ENCODE peak calls at places on chromosomes 3 and 15, in ten cellular contexts. C is MM.1S, R is OCI-LY7, L is hepatocyte, F is HCT116, K is IMR-90, W is fibroblast of lung, Z is PC-3, X is neural progenitor cell, D is mammary epithelial cell. U is an unnamed sample.

GRCh38 chr15:97909291-97909891 is 51.1 kb upstream of the ARRDC4 start:
- DNase-seq in C (peak), R (peak), L (peak), F (peak), K (peak), W (peak), Z (peak), X (peak), D (peak), U (peak)

GRCh38 chr15:70497661-70498060 is 265.7 kb downstream of the UACA start:
- DNase-seq in C (no peak), R (no peak), L (no peak), F (no peak), K (no peak), W (no peak), Z (no peak), X (no peak), D (no peak), U (no peak)

GRCh38 chr15:32718822-32719716 is 1.3 kb downstream of the GREM1 start:
- DNase-seq in C (no peak), R (no peak), L (peak), F (no peak), K (no peak), W (peak), Z (peak), X (peak), D (peak), U (no peak)

GRCh38 chr3:38028621-38029361 is 651 bp downstream of the PLCD1 start:
- DNase-seq in C (no peak), R (no peak), L (peak), F (no peak), K (no peak), W (no peak), Z (no peak), X (peak), D (no peak), U (no peak)

GRCh38 chr3:39631136-39631535 is 163.7 kb downstream of the MOBP start:
- DNase-seq in C (no peak), R (no peak), L (no peak), F (no peak), K (no peak), W (no peak), Z (no peak), X (no peak), D (no peak), U (no peak)

GRCh38 chr3:50450135-50450911 is 53.1 kb downstream of the CACNA2D2 start:
- DNase-seq in C (no peak), R (no peak), L (peak), F (no peak), K (peak), W (peak), Z (no peak), X (peak), D (no peak), U (no peak)

GRCh38 chr3:137946341-137946973 is 63.5 kb upstream of the CLDN18 start:
- DNase-seq in C (peak), R (peak), L (peak), F (peak), K (peak), W (peak), Z (peak), X (peak), D (peak), U (peak)

GRCh38 chr3:78993375-78993774 is 774.4 kb downstream of the ROBO1 start:
- DNase-seq in C (no peak), R (no peak), L (no peak), F (no peak), K (no peak), W (no peak), Z (no peak), X (no peak), D (no peak), U (no peak)

GRCh38 chr3:146313411-146314111 is 62.7 kb upstream of the PLSCR4 start:
- DNase-seq in C (no peak), R (no peak), L (no peak), F (peak), K (peak), W (peak), Z (peak), X (no peak), D (peak), U (no peak)

GRCh38 chr3:74510261-74510660 is 104.2 kb downstream of the CNTN3 start:
- DNase-seq in C (peak), R (no peak), L (no peak), F (no peak), K (no peak), W (no peak), Z (no peak), X (no peak), D (no peak), U (no peak)

GRCh38 chr15:99480223-99480810 is 85.5 kb upstream of the MEF2A start:
- DNase-seq in C (no peak), R (no peak), L (no peak), F (no peak), K (peak), W (no peak), Z (peak), X (no peak), D (no peak), U (no peak)

GRCh38 chr3:187739125-187739560 is 6.1 kb downstream of the BCL6 start:
- DNase-seq in C (peak), R (peak), L (no peak), F (no peak), K (no peak), W (no peak), Z (no peak), X (no peak), D (no peak), U (no peak)

GRCh38 chr3:107674371-107674770 is 151.6 kb downstream of the BBX start:
- DNase-seq in C (no peak), R (no peak), L (no peak), F (no peak), K (peak), W (peak), Z (no peak), X (peak), D (no peak), U (no peak)

GRCh38 chr3:76107935-76108570 is 322.7 kb upstream of the ZNF717 start:
- DNase-seq in C (peak), R (peak), L (peak), F (peak), K (peak), W (peak), Z (peak), X (peak), D (peak), U (no peak)

GRCh38 chr15:66745530-66746230 is 43.6 kb downstream of the SMAD6 start:
- DNase-seq in C (no peak), R (no peak), L (no peak), F (no peak), K (no peak), W (no peak), Z (no peak), X (no peak), D (no peak), U (no peak)

GRCh38 chr3:121975702-121976302 is 46.2 kb downstream of the ILDR1 start:
- DNase-seq in C (no peak), R (no peak), L (no peak), F (no peak), K (no peak), W (no peak), Z (peak), X (no peak), D (peak), U (no peak)
- TF ChIP-seq CTCF in C (peak), R (peak), L (no peak), F (no peak), K (no peak), W (no peak), Z (peak), X (no peak), D (peak), U (no peak)

DNA sequence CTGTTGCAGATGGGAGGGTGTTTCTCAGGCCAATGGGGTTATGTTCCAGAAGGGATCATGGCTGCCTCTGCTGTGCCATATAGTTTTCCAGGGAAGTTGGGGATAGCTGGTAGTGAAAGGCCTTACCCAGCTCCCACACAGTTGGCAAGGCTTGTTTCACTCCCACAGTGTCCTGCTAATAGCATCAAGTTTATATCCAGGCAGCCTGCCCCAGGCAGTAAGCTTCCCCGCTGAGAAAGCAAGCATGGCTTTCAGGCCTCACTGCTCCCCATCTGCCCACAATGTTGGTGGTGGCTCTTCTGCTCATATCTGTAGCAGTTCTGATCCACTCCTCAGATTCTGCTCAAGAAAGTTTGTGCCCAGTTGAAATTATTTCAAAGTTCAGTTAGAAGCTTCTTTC is 50.9 kb upstream of the DCBLD2 start:
- DNase-seq in C (no peak), R (no peak), L (no peak), F (no peak), K (no peak), W (no peak), Z (no peak), X (no peak), D (no peak), U (no peak)
- H2AFZ ChIP-seq in C (no peak), R (no peak), L (no peak), F (no peak), K (peak), W (no peak), Z (no peak), X (peak), D (no peak), U (no peak)

GRCh38 chr3:25782938-25783660 is at the start of gene NGLY1:
- DNase-seq in C (peak), R (peak), L (peak), F (peak), K (peak), W (peak), Z (peak), X (peak), D (peak), U (peak)
- TF ChIP-seq CTCF in C (no peak), R (no peak), L (no peak), F (no peak), K (no peak), W (no peak), Z (no peak), X (peak), D (no peak), U (no peak)

DNA sequence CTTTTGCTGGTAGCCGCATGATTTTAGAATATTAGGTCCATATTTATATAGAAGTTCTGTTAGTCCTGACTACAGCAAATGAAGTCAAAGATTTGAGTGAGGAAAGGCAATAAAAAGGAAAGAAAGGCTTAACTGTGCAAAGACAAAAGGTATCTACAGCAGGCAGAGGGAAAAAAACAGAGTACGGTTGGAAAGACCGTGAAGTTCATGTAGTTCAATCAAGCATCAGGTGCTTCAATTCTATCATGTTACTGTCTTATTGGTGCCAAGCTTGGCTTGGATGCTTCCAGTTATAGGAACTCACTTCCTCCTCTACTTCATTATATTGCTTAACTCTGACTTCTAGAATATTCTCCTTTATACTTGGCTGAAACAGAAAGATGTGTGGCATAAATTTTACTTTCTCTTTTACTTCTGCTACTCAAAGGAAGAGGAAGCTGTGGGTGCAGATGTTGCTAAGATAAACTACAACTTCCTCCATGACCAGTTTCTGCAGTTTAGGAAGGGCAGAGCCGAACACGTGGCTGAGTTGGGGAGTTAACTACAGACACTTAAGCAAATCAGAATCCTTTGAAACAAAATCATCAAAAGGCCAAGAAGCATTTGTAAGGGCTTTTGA is 72.6 kb upstream of the ZBED2 start:
- DNase-seq in C (peak), R (peak), L (no peak), F (no peak), K (peak), W (peak), Z (no peak), X (no peak), D (peak), U (no peak)
- H2AFZ ChIP-seq in C (no peak), R (peak), L (no peak), F (peak), K (no peak), W (peak), Z (peak), X (no peak), D (peak), U (no peak)

GRCh38 chr3:122682016-122682374 is 1.4 kb downstream of the PARP14 start:
- DNase-seq in C (no peak), R (no peak), L (no peak), F (no peak), K (no peak), W (no peak), Z (peak), X (no peak), D (no peak), U (no peak)

GRCh38 chr3:122679467-122680291 is 960 bp upstream of the PARP14 start:
- DNase-seq in C (peak), R (peak), L (peak), F (no peak), K (peak), W (no peak), Z (peak), X (peak), D (peak), U (peak)

GRCh38 chr3:122681294-122682015 is 816 bp downstream of the PARP14 start:
- DNase-seq in C (no peak), R (no peak), L (no peak), F (no peak), K (no peak), W (peak), Z (peak), X (no peak), D (no peak), U (no peak)

GRCh38 chr3:122679085-122679466 is 1.6 kb upstream of the PARP14 start:
- DNase-seq in C (peak), R (peak), L (peak), F (peak), K (peak), W (peak), Z (peak), X (peak), D (peak), U (peak)

DNA sequence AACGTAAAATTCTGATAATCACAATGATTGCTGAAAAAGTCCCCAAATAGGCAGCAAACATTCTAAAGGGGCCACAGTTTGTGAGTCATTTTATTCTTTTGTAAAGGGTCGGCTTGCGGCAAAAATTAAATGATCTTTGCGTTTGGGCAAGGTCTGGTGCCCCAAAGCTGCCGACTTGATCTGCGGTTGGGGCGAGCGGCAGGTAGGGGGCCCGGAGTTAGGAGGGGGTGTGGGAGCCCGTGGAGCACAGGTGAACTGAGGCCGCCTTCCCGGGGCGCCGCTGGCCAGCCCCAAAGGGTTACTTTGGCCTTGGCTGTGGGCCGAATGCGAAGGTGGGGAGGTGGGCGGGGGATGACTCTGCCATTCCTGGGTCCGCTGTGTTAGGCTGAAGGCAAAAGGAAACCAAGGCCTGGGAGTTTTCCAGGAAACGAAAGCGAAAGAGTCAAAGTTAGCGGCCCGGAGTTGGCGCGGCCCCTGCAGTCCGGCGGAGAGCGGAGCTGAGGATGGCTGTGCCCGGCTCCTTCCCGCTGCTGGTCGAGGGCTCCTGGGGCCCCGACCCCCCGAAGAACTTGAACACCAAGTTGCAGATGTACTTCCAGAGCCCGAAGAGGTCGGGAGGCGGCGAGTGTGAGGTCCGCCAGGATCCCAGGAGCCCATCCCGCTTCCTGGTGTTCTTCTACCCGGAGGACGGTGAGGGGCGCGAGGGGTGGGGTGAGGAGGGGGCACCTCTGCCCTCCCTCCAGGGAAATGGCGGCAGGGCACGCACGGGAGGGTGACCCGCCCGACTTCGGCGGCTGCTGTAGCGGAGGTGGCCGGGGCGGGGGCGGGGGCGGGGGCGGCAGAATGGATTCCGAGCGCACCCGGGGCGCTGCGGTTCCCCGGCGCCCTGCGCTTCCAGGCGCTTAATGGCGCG is at the start of gene PARP14:
- DNase-seq in C (peak), R (peak), L (peak), F (no peak), K (peak), W (peak), Z (peak), X (peak), D (peak), U (peak)
- TF ChIP-seq CTCF in C (no peak), R (peak), L (peak), F (no peak), K (peak), W (peak), Z (peak), X (no peak), D (peak), U (no peak)

DNA sequence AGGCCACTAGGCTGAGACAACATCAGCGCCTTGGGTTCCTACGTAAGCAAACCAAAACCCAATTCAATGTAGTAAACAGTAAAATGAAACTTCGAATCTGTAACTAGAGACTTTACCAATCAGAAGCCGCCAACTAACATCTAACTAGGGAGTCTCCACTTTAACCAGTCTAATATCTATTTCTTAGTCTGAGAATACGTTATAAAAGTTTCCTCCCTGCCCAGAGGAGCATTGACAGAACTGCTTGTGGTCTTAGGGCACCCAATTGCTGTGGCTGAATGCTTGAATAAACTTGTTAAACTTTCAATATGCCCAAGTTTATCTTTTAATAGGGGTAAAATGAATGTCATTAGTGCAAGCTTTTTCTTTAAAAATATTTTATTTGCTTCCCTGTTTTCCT is 4.3 kb downstream of the CP start:
- DNase-seq in C (no peak), R (no peak), L (no peak), F (no peak), K (no peak), W (no peak), Z (no peak), X (no peak), D (no peak), U (no peak)
- H2AFZ ChIP-seq in C (no peak), R (no peak), L (no peak), F (peak), K (no peak), W (no peak), Z (no peak), X (no peak), D (no peak), U (no peak)

DNA sequence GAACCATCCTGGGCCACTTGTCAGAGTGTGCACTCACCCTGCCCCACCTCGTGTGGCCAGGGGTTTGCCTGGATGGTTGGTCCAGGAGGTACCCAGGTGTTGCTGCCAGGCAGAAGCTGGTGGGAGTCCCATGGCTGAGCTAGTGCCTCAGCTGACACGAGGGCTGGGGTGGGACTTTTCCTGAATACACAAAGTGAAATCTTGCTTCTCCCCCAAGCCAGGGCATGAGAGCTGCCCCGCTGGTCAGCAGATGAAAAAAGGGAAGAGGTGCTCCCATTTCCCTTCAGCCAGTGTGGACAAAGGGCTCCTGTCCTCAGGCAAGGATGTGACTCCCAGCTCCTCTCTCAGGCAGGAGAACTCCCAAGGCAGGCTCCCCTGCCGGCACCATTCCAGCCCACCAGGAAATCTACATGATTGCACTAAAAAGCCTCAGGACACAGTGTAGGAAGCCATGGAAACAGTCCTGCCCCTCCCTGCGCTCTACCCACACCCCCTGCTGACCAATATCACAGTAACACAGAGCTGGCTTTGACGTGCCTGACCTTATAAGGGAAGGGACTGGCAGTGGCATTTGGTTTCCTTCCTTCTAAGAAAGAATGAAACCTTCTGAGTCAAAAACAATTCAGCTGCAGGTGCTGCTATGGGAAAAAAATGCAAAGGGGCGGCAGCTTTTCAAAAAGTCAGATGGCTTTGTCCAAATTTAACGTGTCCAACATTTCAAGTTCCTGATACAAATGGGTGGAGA is 33.9 kb downstream of the MYO5C start:
- DNase-seq in C (peak), R (peak), L (peak), F (peak), K (peak), W (peak), Z (peak), X (peak), D (peak), U (peak)
- TF ChIP-seq CTCF in C (peak), R (peak), L (no peak), F (no peak), K (no peak), W (no peak), Z (no peak), X (no peak), D (peak), U (peak)

DNA sequence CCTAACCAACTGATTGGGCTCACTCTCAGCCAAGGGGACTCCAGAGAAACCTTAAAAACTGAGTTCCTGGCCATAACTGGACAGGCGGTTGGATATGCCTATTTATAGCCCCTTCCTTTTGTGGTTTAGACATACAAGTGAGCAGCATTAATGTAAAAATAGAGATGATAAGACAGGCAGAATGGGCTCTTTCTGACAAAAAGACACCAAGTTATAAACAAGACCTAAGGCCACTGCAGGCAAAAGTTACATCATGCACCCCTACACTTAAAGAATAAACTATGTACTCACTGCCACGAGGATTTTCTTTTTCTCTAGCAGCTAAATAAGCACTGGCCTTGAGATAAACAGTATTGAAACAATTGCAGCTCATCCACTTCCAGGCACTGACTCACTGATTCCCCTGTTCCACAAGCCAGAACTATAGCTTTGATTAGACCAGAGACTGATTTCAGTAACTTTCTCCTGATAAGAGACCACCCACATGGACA is 30.1 kb downstream of the SUCNR1 start:
- DNase-seq in C (peak), R (no peak), L (peak), F (no peak), K (peak), W (peak), Z (no peak), X (no peak), D (no peak), U (no peak)
- H2AFZ ChIP-seq in C (peak), R (no peak), L (no peak), F (no peak), K (no peak), W (peak), Z (no peak), X (no peak), D (no peak), U (no peak)

U was measured in PC-9.